ENCODE peak calls at places on chromosomes 5 and 9, in six cellular contexts. One of them, this sample, is unnamed.

GRCh38 chr9:89046832-89047231 is 55.6 kb downstream of the S1PR3 start:
- DNase-seq in globus pallidus: no peak
- DNase-seq in activated CD4-positive, CD25-positive, alpha-beta regulatory T cell treated with anti-CD3 and anti-CD28 coated beads, Interleukin-2, amount 50 U/mL, for 72 hours: no peak
- DNase-seq in brain microvascular endothelial cell: no peak
- DNase-seq in nephron progenitor cell: no peak
- DNase-seq in stimulated activated naive CD8-positive, alpha-beta T cell treated with anti-CD3 and anti-CD28 coated beads, Interleukin-15, amount 100 ng/mL, for 72 hours: no peak
- DNase-seq in this sample: no peak

GRCh38 chr5:59845733-59846132 is 47.8 kb downstream of the PDE4D start:
- DNase-seq in stimulated activated naive CD8-positive, alpha-beta T cell treated with anti-CD3 and anti-CD28 coated beads, Interleukin-15, amount 100 ng/mL, for 72 hours: no peak
- DNase-seq in globus pallidus: no peak
- DNase-seq in activated CD4-positive, CD25-positive, alpha-beta regulatory T cell treated with anti-CD3 and anti-CD28 coated beads, Interleukin-2, amount 50 U/mL, for 72 hours: no peak
- DNase-seq in brain microvascular endothelial cell: peak
- DNase-seq in nephron progenitor cell: no peak
- DNase-seq in this sample: no peak

GRCh38 chr9:29740518-29740917 is 2167.2 kb upstream of the C9orf72 start:
- DNase-seq in nephron progenitor cell: no peak
- DNase-seq in activated CD4-positive, CD25-positive, alpha-beta regulatory T cell treated with anti-CD3 and anti-CD28 coated beads, Interleukin-2, amount 50 U/mL, for 72 hours: no peak
- DNase-seq in brain microvascular endothelial cell: no peak
- DNase-seq in stimulated activated naive CD8-positive, alpha-beta T cell treated with anti-CD3 and anti-CD28 coated beads, Interleukin-15, amount 100 ng/mL, for 72 hours: no peak
- DNase-seq in globus pallidus: no peak
- DNase-seq in this sample: no peak

GRCh38 chr9:101877439-101877838 is 139.0 kb upstream of the GRIN3A start:
- DNase-seq in brain microvascular endothelial cell: no peak
- DNase-seq in nephron progenitor cell: no peak
- DNase-seq in activated CD4-positive, CD25-positive, alpha-beta regulatory T cell treated with anti-CD3 and anti-CD28 coated beads, Interleukin-2, amount 50 U/mL, for 72 hours: no peak
- DNase-seq in globus pallidus: no peak
- DNase-seq in stimulated activated naive CD8-positive, alpha-beta T cell treated with anti-CD3 and anti-CD28 coated beads, Interleukin-15, amount 100 ng/mL, for 72 hours: no peak
- DNase-seq in this sample: no peak

GRCh38 chr9:31790720-31791119 is 593.7 kb upstream of the ACO1 start:
- DNase-seq in activated CD4-positive, CD25-positive, alpha-beta regulatory T cell treated with anti-CD3 and anti-CD28 coated beads, Interleukin-2, amount 50 U/mL, for 72 hours: no peak
- DNase-seq in brain microvascular endothelial cell: no peak
- DNase-seq in globus pallidus: no peak
- DNase-seq in nephron progenitor cell: no peak
- DNase-seq in stimulated activated naive CD8-positive, alpha-beta T cell treated with anti-CD3 and anti-CD28 coated beads, Interleukin-15, amount 100 ng/mL, for 72 hours: no peak
- DNase-seq in this sample: no peak

GRCh38 chr9:97501177-97501971 is at the start of gene TMOD1:
- DNase-seq in nephron progenitor cell: peak
- DNase-seq in activated CD4-positive, CD25-positive, alpha-beta regulatory T cell treated with anti-CD3 and anti-CD28 coated beads, Interleukin-2, amount 50 U/mL, for 72 hours: no peak
- DNase-seq in globus pallidus: peak
- DNase-seq in brain microvascular endothelial cell: no peak
- DNase-seq in stimulated activated naive CD8-positive, alpha-beta T cell treated with anti-CD3 and anti-CD28 coated beads, Interleukin-15, amount 100 ng/mL, for 72 hours: peak
- DNase-seq in this sample: peak

GRCh38 chr5:132076202-132076830 is 2.7 kb downstream of the CSF2 start:
- DNase-seq in activated CD4-positive, CD25-positive, alpha-beta regulatory T cell treated with anti-CD3 and anti-CD28 coated beads, Interleukin-2, amount 50 U/mL, for 72 hours: no peak
- DNase-seq in brain microvascular endothelial cell: no peak
- DNase-seq in globus pallidus: no peak
- DNase-seq in stimulated activated naive CD8-positive, alpha-beta T cell treated with anti-CD3 and anti-CD28 coated beads, Interleukin-15, amount 100 ng/mL, for 72 hours: no peak
- DNase-seq in nephron progenitor cell: no peak
- DNase-seq in this sample: no peak

GRCh38 chr5:53023969-53024368 is 34.8 kb downstream of the ITGA2 start:
- DNase-seq in brain microvascular endothelial cell: peak
- DNase-seq in activated CD4-positive, CD25-positive, alpha-beta regulatory T cell treated with anti-CD3 and anti-CD28 coated beads, Interleukin-2, amount 50 U/mL, for 72 hours: no peak
- DNase-seq in globus pallidus: no peak
- DNase-seq in nephron progenitor cell: no peak
- DNase-seq in stimulated activated naive CD8-positive, alpha-beta T cell treated with anti-CD3 and anti-CD28 coated beads, Interleukin-15, amount 100 ng/mL, for 72 hours: peak
- DNase-seq in this sample: no peak

GRCh38 chr9:126240835-126241234 is 85.8 kb upstream of the MVB12B start:
- DNase-seq in stimulated activated naive CD8-positive, alpha-beta T cell treated with anti-CD3 and anti-CD28 coated beads, Interleukin-15, amount 100 ng/mL, for 72 hours: no peak
- DNase-seq in globus pallidus: no peak
- DNase-seq in brain microvascular endothelial cell: no peak
- DNase-seq in nephron progenitor cell: no peak
- DNase-seq in activated CD4-positive, CD25-positive, alpha-beta regulatory T cell treated with anti-CD3 and anti-CD28 coated beads, Interleukin-2, amount 50 U/mL, for 72 hours: no peak
- DNase-seq in this sample: no peak

GRCh38 chr5:206406-206805 is 11.5 kb downstream of the CCDC127 start:
- DNase-seq in activated CD4-positive, CD25-positive, alpha-beta regulatory T cell treated with anti-CD3 and anti-CD28 coated beads, Interleukin-2, amount 50 U/mL, for 72 hours: no peak
- DNase-seq in brain microvascular endothelial cell: no peak
- DNase-seq in globus pallidus: no peak
- DNase-seq in stimulated activated naive CD8-positive, alpha-beta T cell treated with anti-CD3 and anti-CD28 coated beads, Interleukin-15, amount 100 ng/mL, for 72 hours: no peak
- DNase-seq in nephron progenitor cell: no peak
- DNase-seq in this sample: no peak

GRCh38 chr5:43017438-43017820 is 22.7 kb downstream of the ANXA2R start:
- DNase-seq in activated CD4-positive, CD25-positive, alpha-beta regulatory T cell treated with anti-CD3 and anti-CD28 coated beads, Interleukin-2, amount 50 U/mL, for 72 hours: no peak
- DNase-seq in stimulated activated naive CD8-positive, alpha-beta T cell treated with anti-CD3 and anti-CD28 coated beads, Interleukin-15, amount 100 ng/mL, for 72 hours: no peak
- DNase-seq in brain microvascular endothelial cell: no peak
- DNase-seq in nephron progenitor cell: no peak
- DNase-seq in globus pallidus: peak
- DNase-seq in this sample: peak

GRCh38 chr9:126605792-126606482 is 7.8 kb upstream of the LMX1B start:
- DNase-seq in brain microvascular endothelial cell: no peak
- DNase-seq in globus pallidus: no peak
- DNase-seq in activated CD4-positive, CD25-positive, alpha-beta regulatory T cell treated with anti-CD3 and anti-CD28 coated beads, Interleukin-2, amount 50 U/mL, for 72 hours: no peak
- DNase-seq in nephron progenitor cell: no peak
- DNase-seq in stimulated activated naive CD8-positive, alpha-beta T cell treated with anti-CD3 and anti-CD28 coated beads, Interleukin-15, amount 100 ng/mL, for 72 hours: no peak
- DNase-seq in this sample: no peak

GRCh38 chr5:75681125-75681830 is 36.0 kb downstream of the POC5 start:
- DNase-seq in activated CD4-positive, CD25-positive, alpha-beta regulatory T cell treated with anti-CD3 and anti-CD28 coated beads, Interleukin-2, amount 50 U/mL, for 72 hours: no peak
- DNase-seq in globus pallidus: no peak
- DNase-seq in stimulated activated naive CD8-positive, alpha-beta T cell treated with anti-CD3 and anti-CD28 coated beads, Interleukin-15, amount 100 ng/mL, for 72 hours: no peak
- DNase-seq in brain microvascular endothelial cell: no peak
- DNase-seq in nephron progenitor cell: no peak
- DNase-seq in this sample: no peak

GRCh38 chr5:177602458-177602830 is 2.5 kb downstream of the B4GALT7 start:
- DNase-seq in brain microvascular endothelial cell: no peak
- DNase-seq in stimulated activated naive CD8-positive, alpha-beta T cell treated with anti-CD3 and anti-CD28 coated beads, Interleukin-15, amount 100 ng/mL, for 72 hours: no peak
- DNase-seq in globus pallidus: no peak
- DNase-seq in nephron progenitor cell: no peak
- DNase-seq in activated CD4-positive, CD25-positive, alpha-beta regulatory T cell treated with anti-CD3 and anti-CD28 coated beads, Interleukin-2, amount 50 U/mL, for 72 hours: no peak
- DNase-seq in this sample: no peak

GRCh38 chr9:18327106-18327505 is 146.8 kb upstream of the ADAMTSL1 start:
- DNase-seq in stimulated activated naive CD8-positive, alpha-beta T cell treated with anti-CD3 and anti-CD28 coated beads, Interleukin-15, amount 100 ng/mL, for 72 hours: no peak
- DNase-seq in globus pallidus: no peak
- DNase-seq in brain microvascular endothelial cell: no peak
- DNase-seq in nephron progenitor cell: no peak
- DNase-seq in activated CD4-positive, CD25-positive, alpha-beta regulatory T cell treated with anti-CD3 and anti-CD28 coated beads, Interleukin-2, amount 50 U/mL, for 72 hours: no peak
- DNase-seq in this sample: no peak

GRCh38 chr5:144304683-144305082 is 134.0 kb downstream of the KCTD16 start:
- DNase-seq in activated CD4-positive, CD25-positive, alpha-beta regulatory T cell treated with anti-CD3 and anti-CD28 coated beads, Interleukin-2, amount 50 U/mL, for 72 hours: no peak
- DNase-seq in nephron progenitor cell: no peak
- DNase-seq in brain microvascular endothelial cell: no peak
- DNase-seq in stimulated activated naive CD8-positive, alpha-beta T cell treated with anti-CD3 and anti-CD28 coated beads, Interleukin-15, amount 100 ng/mL, for 72 hours: no peak
- DNase-seq in globus pallidus: no peak
- DNase-seq in this sample: no peak

GRCh38 chr5:172433513-172433912 is 20.8 kb downstream of the SH3PXD2B start:
- DNase-seq in stimulated activated naive CD8-positive, alpha-beta T cell treated with anti-CD3 and anti-CD28 coated beads, Interleukin-15, amount 100 ng/mL, for 72 hours: no peak
- DNase-seq in brain microvascular endothelial cell: no peak
- DNase-seq in activated CD4-positive, CD25-positive, alpha-beta regulatory T cell treated with anti-CD3 and anti-CD28 coated beads, Interleukin-2, amount 50 U/mL, for 72 hours: no peak
- DNase-seq in globus pallidus: no peak
- DNase-seq in nephron progenitor cell: no peak
- DNase-seq in this sample: no peak

GRCh38 chr5:139637438-139638089 is 10.6 kb upstream of the CXXC5 start:
- DNase-seq in stimulated activated naive CD8-positive, alpha-beta T cell treated with anti-CD3 and anti-CD28 coated beads, Interleukin-15, amount 100 ng/mL, for 72 hours: peak
- DNase-seq in activated CD4-positive, CD25-positive, alpha-beta regulatory T cell treated with anti-CD3 and anti-CD28 coated beads, Interleukin-2, amount 50 U/mL, for 72 hours: no peak
- DNase-seq in brain microvascular endothelial cell: no peak
- DNase-seq in globus pallidus: peak
- DNase-seq in nephron progenitor cell: peak
- DNase-seq in this sample: peak

GRCh38 chr5:135546912-135547311 is 11.1 kb upstream of the NEUROG1 start:
- DNase-seq in nephron progenitor cell: no peak
- DNase-seq in stimulated activated naive CD8-positive, alpha-beta T cell treated with anti-CD3 and anti-CD28 coated beads, Interleukin-15, amount 100 ng/mL, for 72 hours: no peak
- DNase-seq in globus pallidus: no peak
- DNase-seq in activated CD4-positive, CD25-positive, alpha-beta regulatory T cell treated with anti-CD3 and anti-CD28 coated beads, Interleukin-2, amount 50 U/mL, for 72 hours: no peak
- DNase-seq in brain microvascular endothelial cell: no peak
- DNase-seq in this sample: no peak

GRCh38 chr5:138559937-138560336 is 15.3 kb downstream of the HSPA9 start:
- DNase-seq in stimulated activated naive CD8-positive, alpha-beta T cell treated with anti-CD3 and anti-CD28 coated beads, Interleukin-15, amount 100 ng/mL, for 72 hours: no peak
- DNase-seq in nephron progenitor cell: no peak
- DNase-seq in globus pallidus: no peak
- DNase-seq in activated CD4-positive, CD25-positive, alpha-beta regulatory T cell treated with anti-CD3 and anti-CD28 coated beads, Interleukin-2, amount 50 U/mL, for 72 hours: no peak
- DNase-seq in brain microvascular endothelial cell: no peak
- DNase-seq in this sample: no peak

This sample was measured in activated naive CD8-positive, alpha-beta T cell treated with anti-CD3 and anti-CD28 coated beads for 36 hours.